ENCODE peak calls at places on chromosomes 3 and 15, in five cellular contexts. One of them, this sample, is unnamed.

GRCh38 chr3:49747792-49748480 is 24.2 kb upstream of the GMPPB start:
- DNase-seq in NCI-H1105: no peak
- DNase-seq in activated effector memory CD4-positive, alpha-beta T cell treated with Interleukin-2 at 50 U/mL for 16 hours: no peak
- DNase-seq in AG08396: peak
- DNase-seq in activated CD8-positive, alpha-beta memory T cell treated with anti-CD3 and anti-CD28 coated beads for 24 hours: peak
- DNase-seq in this sample: no peak

GRCh38 chr3:165195226-165195625 is 958 bp downstream of the SLITRK3 start:
- DNase-seq in activated effector memory CD4-positive, alpha-beta T cell treated with Interleukin-2 at 50 U/mL for 16 hours: no peak
- DNase-seq in AG08396: no peak
- DNase-seq in activated CD8-positive, alpha-beta memory T cell treated with anti-CD3 and anti-CD28 coated beads for 24 hours: no peak
- DNase-seq in NCI-H1105: peak
- DNase-seq in this sample: no peak

GRCh38 chr15:96593735-96594134 is 263.2 kb downstream of the NR2F2 start:
- DNase-seq in NCI-H1105: no peak
- DNase-seq in AG08396: no peak
- DNase-seq in activated effector memory CD4-positive, alpha-beta T cell treated with Interleukin-2 at 50 U/mL for 16 hours: no peak
- DNase-seq in activated CD8-positive, alpha-beta memory T cell treated with anti-CD3 and anti-CD28 coated beads for 24 hours: no peak
- DNase-seq in this sample: no peak

GRCh38 chr3:20572473-20572872 is 386.5 kb upstream of the SGO1 start:
- DNase-seq in activated effector memory CD4-positive, alpha-beta T cell treated with Interleukin-2 at 50 U/mL for 16 hours: no peak
- DNase-seq in activated CD8-positive, alpha-beta memory T cell treated with anti-CD3 and anti-CD28 coated beads for 24 hours: no peak
- DNase-seq in NCI-H1105: no peak
- DNase-seq in AG08396: no peak
- DNase-seq in this sample: no peak

GRCh38 chr3:39327746-39328349 is 1.7 kb upstream of the CCR8 start:
- DNase-seq in NCI-H1105: no peak
- DNase-seq in activated CD8-positive, alpha-beta memory T cell treated with anti-CD3 and anti-CD28 coated beads for 24 hours: no peak
- DNase-seq in AG08396: no peak
- DNase-seq in activated effector memory CD4-positive, alpha-beta T cell treated with Interleukin-2 at 50 U/mL for 16 hours: no peak
- DNase-seq in this sample: no peak

GRCh38 chr3:117997201-117998049 is 1037.2 kb downstream of the IGSF11 start:
- DNase-seq in activated effector memory CD4-positive, alpha-beta T cell treated with Interleukin-2 at 50 U/mL for 16 hours: no peak
- DNase-seq in activated CD8-positive, alpha-beta memory T cell treated with anti-CD3 and anti-CD28 coated beads for 24 hours: peak
- DNase-seq in NCI-H1105: peak
- DNase-seq in AG08396: peak
- DNase-seq in this sample: peak

GRCh38 chr3:131458653-131459052 is 44.1 kb downstream of the MRPL3 start:
- DNase-seq in activated CD8-positive, alpha-beta memory T cell treated with anti-CD3 and anti-CD28 coated beads for 24 hours: no peak
- DNase-seq in NCI-H1105: no peak
- DNase-seq in activated effector memory CD4-positive, alpha-beta T cell treated with Interleukin-2 at 50 U/mL for 16 hours: no peak
- DNase-seq in AG08396: no peak
- DNase-seq in this sample: no peak

GRCh38 chr15:60945196-60945595 is 283.9 kb downstream of the RORA start:
- DNase-seq in activated CD8-positive, alpha-beta memory T cell treated with anti-CD3 and anti-CD28 coated beads for 24 hours: no peak
- DNase-seq in AG08396: peak
- DNase-seq in activated effector memory CD4-positive, alpha-beta T cell treated with Interleukin-2 at 50 U/mL for 16 hours: no peak
- DNase-seq in NCI-H1105: peak
- DNase-seq in this sample: peak

GRCh38 chr3:62007036-62007435 is 366.3 kb downstream of the FEZF2 start:
- DNase-seq in NCI-H1105: no peak
- DNase-seq in activated CD8-positive, alpha-beta memory T cell treated with anti-CD3 and anti-CD28 coated beads for 24 hours: no peak
- DNase-seq in activated effector memory CD4-positive, alpha-beta T cell treated with Interleukin-2 at 50 U/mL for 16 hours: no peak
- DNase-seq in AG08396: no peak
- DNase-seq in this sample: no peak

GRCh38 chr3:20125912-20126311 is 60.1 kb downstream of the SGO1 start:
- DNase-seq in AG08396: no peak
- DNase-seq in activated effector memory CD4-positive, alpha-beta T cell treated with Interleukin-2 at 50 U/mL for 16 hours: no peak
- DNase-seq in activated CD8-positive, alpha-beta memory T cell treated with anti-CD3 and anti-CD28 coated beads for 24 hours: no peak
- DNase-seq in NCI-H1105: no peak
- DNase-seq in this sample: peak

GRCh38 chr3:73926360-73927202 is 301.8 kb upstream of the PDZRN3 start:
- DNase-seq in AG08396: no peak
- DNase-seq in NCI-H1105: peak
- DNase-seq in activated effector memory CD4-positive, alpha-beta T cell treated with Interleukin-2 at 50 U/mL for 16 hours: no peak
- DNase-seq in activated CD8-positive, alpha-beta memory T cell treated with anti-CD3 and anti-CD28 coated beads for 24 hours: no peak
- DNase-seq in this sample: peak

GRCh38 chr3:15319575-15319974 is 12.8 kb downstream of the SH3BP5 start:
- DNase-seq in activated CD8-positive, alpha-beta memory T cell treated with anti-CD3 and anti-CD28 coated beads for 24 hours: no peak
- DNase-seq in AG08396: peak
- DNase-seq in activated effector memory CD4-positive, alpha-beta T cell treated with Interleukin-2 at 50 U/mL for 16 hours: no peak
- DNase-seq in NCI-H1105: no peak
- DNase-seq in this sample: peak

GRCh38 chr3:187985636-187986035 is 168.3 kb upstream of the LPP start:
- DNase-seq in activated CD8-positive, alpha-beta memory T cell treated with anti-CD3 and anti-CD28 coated beads for 24 hours: no peak
- DNase-seq in NCI-H1105: no peak
- DNase-seq in AG08396: no peak
- DNase-seq in activated effector memory CD4-positive, alpha-beta T cell treated with Interleukin-2 at 50 U/mL for 16 hours: no peak
- DNase-seq in this sample: no peak

GRCh38 chr3:12724794-12725193 is 34.3 kb downstream of the TMEM40 start:
- DNase-seq in activated effector memory CD4-positive, alpha-beta T cell treated with Interleukin-2 at 50 U/mL for 16 hours: no peak
- DNase-seq in activated CD8-positive, alpha-beta memory T cell treated with anti-CD3 and anti-CD28 coated beads for 24 hours: no peak
- DNase-seq in NCI-H1105: no peak
- DNase-seq in AG08396: no peak
- DNase-seq in this sample: no peak

GRCh38 chr15:98799461-98799971 is 151.2 kb downstream of the IGF1R start:
- DNase-seq in AG08396: no peak
- DNase-seq in activated CD8-positive, alpha-beta memory T cell treated with anti-CD3 and anti-CD28 coated beads for 24 hours: no peak
- DNase-seq in NCI-H1105: peak
- DNase-seq in activated effector memory CD4-positive, alpha-beta T cell treated with Interleukin-2 at 50 U/mL for 16 hours: no peak
- DNase-seq in this sample: no peak

GRCh38 chr3:104526901-104527401 is 839.8 kb upstream of the ALCAM start:
- DNase-seq in activated CD8-positive, alpha-beta memory T cell treated with anti-CD3 and anti-CD28 coated beads for 24 hours: no peak
- DNase-seq in AG08396: no peak
- DNase-seq in activated effector memory CD4-positive, alpha-beta T cell treated with Interleukin-2 at 50 U/mL for 16 hours: no peak
- DNase-seq in NCI-H1105: no peak
- DNase-seq in this sample: no peak

GRCh38 chr3:33732394-33732793 is 14.3 kb upstream of the CLASP2 start:
- DNase-seq in activated effector memory CD4-positive, alpha-beta T cell treated with Interleukin-2 at 50 U/mL for 16 hours: no peak
- DNase-seq in NCI-H1105: no peak
- DNase-seq in AG08396: no peak
- DNase-seq in activated CD8-positive, alpha-beta memory T cell treated with anti-CD3 and anti-CD28 coated beads for 24 hours: no peak
- DNase-seq in this sample: no peak

GRCh38 chr15:71352125-71352524 is 236.9 kb downstream of the THSD4 start:
- DNase-seq in AG08396: no peak
- DNase-seq in NCI-H1105: no peak
- DNase-seq in activated CD8-positive, alpha-beta memory T cell treated with anti-CD3 and anti-CD28 coated beads for 24 hours: no peak
- DNase-seq in activated effector memory CD4-positive, alpha-beta T cell treated with Interleukin-2 at 50 U/mL for 16 hours: no peak
- DNase-seq in this sample: no peak

This sample was measured in osteoblast.